ENCODE peak calls at places on chromosomes 16 and 17, in eight cellular contexts. F is Right ventricle myocardium superior; J is pancreas; I is non-pigmented ciliary epithelial cell; U is stimulated activated CD8-positive, alpha-beta memory T cell treated with anti-CD3 and anti-CD28 coated beads, Interleukin-15, amount 100 ng/mL, for 48 hours; P is lung microvascular endothelial cell; R is NAMALWA; O is anterior cingulate cortex. E is an unnamed sample.

GRCh38 chr16:53892155-53892554 is 188.2 kb downstream of the FTO start:
- DNase-seq in F (no peak), J (no peak), I (peak), U (peak), P (peak), R (peak), O (no peak), E (peak)

GRCh38 chr17:5763595-5763994 is 179.3 kb upstream of the NLRP1 start:
- DNase-seq in F (no peak), J (no peak), I (no peak), U (no peak), P (no peak), R (no peak), O (no peak), E (no peak)

GRCh38 chr17:35161281-35161761 is 13.7 kb downstream of the UNC45B start:
- DNase-seq in F (no peak), J (no peak), I (no peak), U (no peak), P (no peak), R (no peak), O (no peak), E (no peak)

GRCh38 chr16:12541672-12542071 is 262.0 kb downstream of the CPPED1 start:
- DNase-seq in F (no peak), J (no peak), I (no peak), U (no peak), P (no peak), R (no peak), O (no peak), E (no peak)

GRCh38 chr17:2427910-2428309 is 27.1 kb upstream of the MNT start:
- DNase-seq in F (no peak), J (no peak), I (no peak), U (no peak), P (no peak), R (no peak), O (no peak), E (no peak)

GRCh38 chr16:72092832-72093447 is 480 bp downstream of the TXNL4B start:
- DNase-seq in F (no peak), J (no peak), I (peak), U (no peak), P (peak), R (no peak), O (no peak), E (peak)

GRCh38 chr16:58843675-58844074 is 109.6 kb upstream of the GOT2 start:
- DNase-seq in F (no peak), J (no peak), I (peak), U (no peak), P (no peak), R (peak), O (no peak), E (no peak)

GRCh38 chr17:6035801-6036394 is 34.3 kb upstream of the WSCD1 start:
- DNase-seq in F (no peak), J (no peak), I (no peak), U (no peak), P (no peak), R (no peak), O (no peak), E (no peak)

GRCh38 chr16:59632266-59632855 is 898.2 kb upstream of the GOT2 start:
- DNase-seq in F (no peak), J (no peak), I (peak), U (no peak), P (no peak), R (no peak), O (no peak), E (no peak)

GRCh38 chr17:79046501-79047280 is 22.7 kb downstream of the C1QTNF1 start:
- DNase-seq in F (peak), J (no peak), I (no peak), U (no peak), P (no peak), R (no peak), O (no peak), E (no peak)

GRCh38 chr16:72191551-72191950 is 19.6 kb upstream of the PMFBP1 start:
- DNase-seq in F (no peak), J (no peak), I (no peak), U (no peak), P (no peak), R (no peak), O (no peak), E (no peak)

GRCh38 chr17:78367193-78367592 is 7.3 kb upstream of the SOCS3 start:
- DNase-seq in F (no peak), J (no peak), I (no peak), U (no peak), P (no peak), R (no peak), O (no peak), E (no peak)

GRCh38 chr17:77106874-77107358 is 33.9 kb upstream of the SEC14L1 start:
- DNase-seq in F (no peak), J (no peak), I (no peak), U (no peak), P (no peak), R (peak), O (no peak), E (no peak)

GRCh38 chr16:14181371-14182050 is 110.4 kb downstream of the MRTFB start:
- DNase-seq in F (no peak), J (no peak), I (no peak), U (no peak), P (peak), R (no peak), O (no peak), E (no peak)

GRCh38 chr16:4487955-4488481 is 11.8 kb downstream of the HMOX2 start:
- DNase-seq in F (no peak), J (no peak), I (no peak), U (no peak), P (peak), R (no peak), O (no peak), E (no peak)

GRCh38 chr17:42153919-42154491 is 784 bp downstream of the RAB5C start:
- DNase-seq in F (no peak), J (no peak), I (no peak), U (no peak), P (peak), R (peak), O (no peak), E (peak)

GRCh38 chr16:76571755-76572154 is 294.6 kb downstream of the CNTNAP4 start:
- DNase-seq in F (no peak), J (no peak), I (no peak), U (no peak), P (no peak), R (no peak), O (no peak), E (no peak)

GRCh38 chr16:49952386-49952785 is 72.6 kb upstream of the CNEP1R1 start:
- DNase-seq in F (no peak), J (no peak), I (no peak), U (no peak), P (peak), R (no peak), O (no peak), E (no peak)

GRCh38 chr17:48037036-48037881 is at the start of gene COPZ2:
- DNase-seq in F (peak), J (peak), I (no peak), U (no peak), P (peak), R (no peak), O (peak), E (no peak)

GRCh38 chr16:87284183-87284582 is 33.0 kb downstream of the C16orf95 start:
- DNase-seq in F (no peak), J (no peak), I (no peak), U (no peak), P (no peak), R (no peak), O (no peak), E (no peak)

GRCh38 chr17:5045496-5045895 is 10.3 kb upstream of the SLC52A1 start:
- DNase-seq in F (no peak), J (no peak), I (no peak), U (no peak), P (no peak), R (no peak), O (no peak), E (no peak)

GRCh38 chr17:61410100-61410551 is 10.5 kb downstream of the TBX2 start:
- DNase-seq in F (peak), J (no peak), I (no peak), U (no peak), P (no peak), R (no peak), O (no peak), E (no peak)